ENCODE peak calls at places on chromosome 10, in six cellular contexts. One of them, this sample, is unnamed.

GRCh38 chr10:114825513-114826253 is 4.1 kb downstream of the FHIP2A start:
- DNase-seq in LoVo: no peak
- DNase-seq in COLO829: peak; percentile 71
- DNase-seq in chondrocyte: no peak
- DNase-seq in activated naive CD4-positive, alpha-beta T cell treated with anti-CD3 and anti-CD28 coated beads for 36 hours: peak; percentile 36
- DNase-seq in stimulated activated CD8-positive, alpha-beta memory T cell treated with anti-CD3 and anti-CD28 coated beads, Interleukin-4, amount 100 ng/mL, for 4 hours: no peak
- DNase-seq in this sample: no peak

GRCh38 chr10:87868277-87868676 is 4.9 kb downstream of the PTEN start:
- DNase-seq in chondrocyte: no peak
- DNase-seq in LoVo: no peak
- DNase-seq in activated naive CD4-positive, alpha-beta T cell treated with anti-CD3 and anti-CD28 coated beads for 36 hours: no peak
- DNase-seq in stimulated activated CD8-positive, alpha-beta memory T cell treated with anti-CD3 and anti-CD28 coated beads, Interleukin-4, amount 100 ng/mL, for 4 hours: no peak
- DNase-seq in COLO829: no peak
- DNase-seq in this sample: no peak

GRCh38 chr10:118980870-118981269 is 48.6 kb upstream of the NANOS1 start:
- DNase-seq in activated naive CD4-positive, alpha-beta T cell treated with anti-CD3 and anti-CD28 coated beads for 36 hours: no peak
- DNase-seq in stimulated activated CD8-positive, alpha-beta memory T cell treated with anti-CD3 and anti-CD28 coated beads, Interleukin-4, amount 100 ng/mL, for 4 hours: no peak
- DNase-seq in COLO829: no peak
- DNase-seq in LoVo: no peak
- DNase-seq in chondrocyte: no peak
- DNase-seq in this sample: no peak

GRCh38 chr10:103090911-103091310 is 102.2 kb downstream of the NT5C2 start:
- DNase-seq in LoVo: no peak
- DNase-seq in COLO829: no peak
- DNase-seq in stimulated activated CD8-positive, alpha-beta memory T cell treated with anti-CD3 and anti-CD28 coated beads, Interleukin-4, amount 100 ng/mL, for 4 hours: no peak
- DNase-seq in activated naive CD4-positive, alpha-beta T cell treated with anti-CD3 and anti-CD28 coated beads for 36 hours: no peak
- DNase-seq in chondrocyte: no peak
- DNase-seq in this sample: no peak

GRCh38 chr10:123287594-123288247 is 133.5 kb downstream of the BUB3 start:
- DNase-seq in chondrocyte: no peak
- DNase-seq in activated naive CD4-positive, alpha-beta T cell treated with anti-CD3 and anti-CD28 coated beads for 36 hours: peak; percentile 78
- DNase-seq in COLO829: no peak
- DNase-seq in stimulated activated CD8-positive, alpha-beta memory T cell treated with anti-CD3 and anti-CD28 coated beads, Interleukin-4, amount 100 ng/mL, for 4 hours: no peak
- DNase-seq in LoVo: no peak
- DNase-seq in this sample: peak; percentile 1

GRCh38 chr10:73875139-73875475 is 752 bp upstream of the CAMK2G start:
- DNase-seq in COLO829: no peak
- DNase-seq in stimulated activated CD8-positive, alpha-beta memory T cell treated with anti-CD3 and anti-CD28 coated beads, Interleukin-4, amount 100 ng/mL, for 4 hours: no peak
- DNase-seq in chondrocyte: no peak
- DNase-seq in activated naive CD4-positive, alpha-beta T cell treated with anti-CD3 and anti-CD28 coated beads for 36 hours: peak; percentile 56
- DNase-seq in LoVo: no peak
- DNase-seq in this sample: no peak

GRCh38 chr10:100749309-100750217 is 4.2 kb downstream of the PAX2 start:
- DNase-seq in activated naive CD4-positive, alpha-beta T cell treated with anti-CD3 and anti-CD28 coated beads for 36 hours: no peak
- DNase-seq in chondrocyte: no peak
- DNase-seq in COLO829: no peak
- DNase-seq in LoVo: no peak
- DNase-seq in stimulated activated CD8-positive, alpha-beta memory T cell treated with anti-CD3 and anti-CD28 coated beads, Interleukin-4, amount 100 ng/mL, for 4 hours: no peak
- DNase-seq in this sample: no peak

GRCh38 chr10:113644185-113645120 is 19.4 kb downstream of the NRAP start:
- DNase-seq in COLO829: peak; percentile 37
- DNase-seq in activated naive CD4-positive, alpha-beta T cell treated with anti-CD3 and anti-CD28 coated beads for 36 hours: no peak
- DNase-seq in chondrocyte: no peak
- DNase-seq in stimulated activated CD8-positive, alpha-beta memory T cell treated with anti-CD3 and anti-CD28 coated beads, Interleukin-4, amount 100 ng/mL, for 4 hours: no peak
- DNase-seq in LoVo: peak; percentile 45
- DNase-seq in this sample: no peak

GRCh38 chr10:61271127-61271780 is 181.9 kb downstream of the TMEM26 start:
- DNase-seq in COLO829: peak; percentile 27
- DNase-seq in chondrocyte: no peak
- DNase-seq in activated naive CD4-positive, alpha-beta T cell treated with anti-CD3 and anti-CD28 coated beads for 36 hours: no peak
- DNase-seq in LoVo: peak; percentile 16
- DNase-seq in stimulated activated CD8-positive, alpha-beta memory T cell treated with anti-CD3 and anti-CD28 coated beads, Interleukin-4, amount 100 ng/mL, for 4 hours: no peak
- DNase-seq in this sample: peak; percentile 18

GRCh38 chr10:127939786-127940330 is 33.0 kb downstream of the PTPRE start:
- DNase-seq in chondrocyte: no peak
- DNase-seq in COLO829: no peak
- DNase-seq in stimulated activated CD8-positive, alpha-beta memory T cell treated with anti-CD3 and anti-CD28 coated beads, Interleukin-4, amount 100 ng/mL, for 4 hours: no peak
- DNase-seq in activated naive CD4-positive, alpha-beta T cell treated with anti-CD3 and anti-CD28 coated beads for 36 hours: no peak
- DNase-seq in LoVo: no peak
- DNase-seq in this sample: no peak

GRCh38 chr10:80552151-80552646 is 14.5 kb downstream of the SH2D4B start:
- DNase-seq in chondrocyte: no peak
- DNase-seq in LoVo: no peak
- DNase-seq in COLO829: no peak
- DNase-seq in activated naive CD4-positive, alpha-beta T cell treated with anti-CD3 and anti-CD28 coated beads for 36 hours: no peak
- DNase-seq in stimulated activated CD8-positive, alpha-beta memory T cell treated with anti-CD3 and anti-CD28 coated beads, Interleukin-4, amount 100 ng/mL, for 4 hours: no peak
- DNase-seq in this sample: no peak